ENCODE peak calls at places on chromosomes 13 and 19, in five cellular contexts. U, E, W, F and M are unnamed samples.

GRCh38 chr19:34135033-34135370 is 37.3 kb upstream of the LSM14A start:
- DNase-seq in U (no peak), E (no peak), W (no peak), F (no peak), M (no peak)

GRCh38 chr13:75226755-75227435 is 255.1 kb downstream of the TBC1D4 start:
- DNase-seq in U (peak; percentile 86), E (no peak), W (no peak), F (peak; percentile 86), M (peak; percentile 93)

GRCh38 chr19:5434351-5434917 is 20.8 kb upstream of the ZNRF4 start:
- DNase-seq in U (no peak), E (no peak), W (no peak), F (no peak), M (no peak)

GRCh38 chr19:40279120-40279551 is 6.0 kb downstream of the AKT2 start:
- DNase-seq in U (no peak), E (no peak), W (no peak), F (peak; percentile 38), M (no peak)

GRCh38 chr13:76527041-76527440 is 359.2 kb downstream of the KCTD12 start:
- DNase-seq in U (no peak), E (no peak), W (no peak), F (peak; percentile 0), M (no peak)

GRCh38 chr13:92537485-92537884 is 689.1 kb upstream of the GPC6 start:
- DNase-seq in U (peak; percentile 67), E (no peak), W (no peak), F (no peak), M (no peak)

GRCh38 chr13:99908129-99908805 is 63.3 kb downstream of the ZIC5 start:
- DNase-seq in U (peak; percentile 25), E (no peak), W (no peak), F (no peak), M (no peak)

GRCh38 chr19:31119951-31120690 is 229.1 kb downstream of the TSHZ3 start:
- DNase-seq in U (no peak), E (no peak), W (no peak), F (no peak), M (no peak)

GRCh38 chr13:105518086-105518485 is 1017.4 kb downstream of the EFNB2 start:
- DNase-seq in U (peak; percentile 30), E (no peak), W (no peak), F (peak; percentile 26), M (peak; percentile 5)

GRCh38 chr13:73849292-73849691 is 284.9 kb downstream of the KLF12 start:
- DNase-seq in U (peak; percentile 19), E (peak; percentile 35), W (peak; percentile 44), F (peak; percentile 52), M (peak; percentile 55)

GRCh38 chr13:30618186-30618937 is 642 bp downstream of the USPL1 start:
- DNase-seq in U (peak; percentile 20), E (no peak), W (peak; percentile 52), F (no peak), M (no peak)

GRCh38 chr19:49149652-49150105 is 5.5 kb downstream of the HRC start:
- DNase-seq in U (peak; percentile 81), E (peak; percentile 82), W (peak; percentile 86), F (peak; percentile 83), M (peak; percentile 66)

GRCh38 chr19:37991841-37992248 is 84.8 kb downstream of the SIPA1L3 start:
- DNase-seq in U (peak; percentile 90), E (no peak), W (no peak), F (no peak), M (peak; percentile 12)

GRCh38 chr13:112709825-112710783 is 20.3 kb downstream of the ATP11A start:
- DNase-seq in U (no peak), E (peak; percentile 15), W (no peak), F (peak; percentile 48), M (no peak)

GRCh38 chr19:33374406-33374703 is 846 bp downstream of the CEBPG start:
- DNase-seq in U (no peak), E (no peak), W (peak; percentile 29), F (peak; percentile 27), M (no peak)

GRCh38 chr13:111394211-111394922 is 73.9 kb downstream of the TEX29 start:
- DNase-seq in U (no peak), E (no peak), W (no peak), F (no peak), M (no peak)

GRCh38 chr13:112346173-112346898 is 29.8 kb upstream of the SPACA7 start:
- DNase-seq in U (peak; percentile 4), E (peak; percentile 58), W (no peak), F (no peak), M (no peak)

GRCh38 chr19:51166846-51167490 is 24.9 kb downstream of the SIGLEC7 start:
- DNase-seq in U (no peak), E (no peak), W (no peak), F (no peak), M (no peak)

GRCh38 chr19:13011653-13012389 is 16.5 kb downstream of the NFIX start:
- DNase-seq in U (no peak), E (peak; percentile 63), W (no peak), F (no peak), M (no peak)

GRCh38 chr13:113897161-113897560 is 33.3 kb upstream of the GAS6 start:
- DNase-seq in U (peak; percentile 99), E (no peak), W (no peak), F (peak; percentile 98), M (peak; percentile 97)

DNA sequence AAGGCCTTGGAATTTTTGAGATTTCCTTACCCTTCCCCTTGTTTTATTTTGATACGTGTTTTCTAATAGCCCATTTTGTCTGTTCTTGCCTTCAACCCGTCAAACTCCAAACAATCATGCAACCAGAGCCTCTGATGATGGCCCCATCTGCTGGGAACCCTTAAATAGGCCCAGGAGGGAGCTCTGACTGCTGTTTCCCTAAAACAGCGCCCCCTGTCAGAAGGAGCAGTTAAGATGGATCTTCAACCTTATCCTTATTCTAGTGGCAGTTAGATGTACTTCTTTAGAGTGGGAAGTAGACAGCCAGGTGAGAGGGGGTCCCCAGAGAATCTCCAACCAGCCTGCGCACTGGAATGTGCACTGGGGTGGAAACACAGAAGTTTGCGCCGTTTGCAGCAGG is 1031.0 kb upstream of the PCDH9 start:
- DNase-seq in U (no peak), E (peak; percentile 64), W (no peak), F (no peak), M (no peak)
- TF ChIP-seq CTCF in U (no peak), E (peak; percentile 57), W (peak; percentile 50), F (no peak), M (no peak)

DNA sequence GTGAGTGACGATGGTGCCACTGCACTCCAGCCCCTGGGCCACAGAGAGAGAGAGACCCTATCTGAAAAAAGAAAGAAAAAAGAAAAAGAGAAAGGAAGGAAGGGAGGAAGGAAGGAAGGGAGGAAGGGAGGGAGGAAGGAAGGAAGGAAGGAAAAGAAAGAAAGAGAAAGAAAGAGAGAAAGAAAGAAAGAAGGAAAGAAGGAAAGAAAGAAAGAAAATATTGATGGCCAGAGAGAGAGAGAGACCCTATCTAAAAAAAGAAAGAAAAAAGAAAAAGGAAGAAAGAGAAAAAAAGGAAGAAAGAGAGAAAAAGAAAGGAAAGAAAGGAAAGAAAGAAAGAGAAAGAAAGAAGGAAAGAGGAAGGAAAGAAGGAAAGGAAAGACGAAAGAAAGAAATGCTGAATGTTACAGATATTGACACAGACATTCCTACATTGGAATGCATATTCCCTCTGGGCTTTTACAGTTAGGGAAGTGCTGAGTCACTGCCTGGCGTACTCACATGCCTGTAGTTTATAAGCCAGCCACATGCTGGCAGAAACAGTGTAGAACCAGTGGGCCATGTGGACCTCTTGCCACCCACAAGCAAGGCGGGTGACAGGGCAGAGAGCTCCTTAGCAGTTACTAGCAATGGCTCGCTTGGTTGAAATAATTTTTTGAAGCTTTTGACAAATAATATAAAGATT is 34.6 kb upstream of the SLC46A3 start:
- DNase-seq in U (peak; percentile 85), E (peak; percentile 36), W (no peak), F (peak; percentile 91), M (peak; percentile 93)
- TF ChIP-seq CTCF in U (peak; percentile 37), E (no peak), W (no peak), F (peak; percentile 13), M (peak; percentile 48)

GRCh38 chr19:29690842-29691241 is 24.2 kb downstream of the C19orf12 start:
- DNase-seq in U (peak; percentile 43), E (peak; percentile 43), W (peak; percentile 62), F (peak; percentile 49), M (peak; percentile 43)
- TF ChIP-seq CTCF in U (peak; percentile 81), E (no peak), W (peak; percentile 65), F (peak; percentile 53), M (peak; percentile 71)

GRCh38 chr19:532578-533484 is 1.3 kb downstream of the CDC34 start:
- DNase-seq in U (peak; percentile 47), E (peak; percentile 63), W (peak; percentile 57), F (peak; percentile 64), M (peak; percentile 66)
- TF ChIP-seq CTCF in U (peak; percentile 62), E (no peak), W (peak; percentile 72), F (peak; percentile 60), M (peak; percentile 77)